ENCODE peak calls at places on chromosome 4, in seven cellular contexts. G is K562; L is fibroblast of lung; W is fibroblast of pulmonary artery; K is CD8-positive, alpha-beta memory T cell; N is AG10803; I is GM12865. Q is an unnamed sample.

GRCh38 chr4:121213940-121214339 is 49.8 kb upstream of the TNIP3 start:
- DNase-seq in G (no peak), L (no peak), W (no peak), K (no peak), N (no peak), I (no peak), Q (no peak)

GRCh38 chr4:5816101-5816500 is 76.8 kb downstream of the CRMP1 start:
- DNase-seq in G (no peak), L (no peak), W (no peak), K (no peak), N (no peak), I (no peak), Q (no peak)

GRCh38 chr4:73901031-73901430 is 31.8 kb downstream of the CXCL1 start:
- DNase-seq in G (peak; percentile 35), L (peak; percentile 72), W (no peak), K (no peak), N (peak; percentile 94), I (no peak), Q (peak; percentile 61)

GRCh38 chr4:40530961-40531635 is 98.6 kb downstream of the RBM47 start:
- DNase-seq in G (peak; percentile 90), L (no peak), W (no peak), K (no peak), N (no peak), I (no peak), Q (no peak)

GRCh38 chr4:2361366-2362285 is 56.8 kb downstream of the ZFYVE28 start:
- DNase-seq in G (peak; percentile 29), L (no peak), W (no peak), K (no peak), N (no peak), I (no peak), Q (no peak)

GRCh38 chr4:103075894-103076776 is at the start of gene SLC9B2:
- DNase-seq in G (peak; percentile 79), L (peak; percentile 70), W (peak; percentile 68), K (peak; percentile 84), N (peak; percentile 70), I (peak; percentile 73), Q (peak; percentile 84)

GRCh38 chr4:137370206-137370633 is 162.1 kb downstream of the PCDH18 start:
- DNase-seq in G (no peak), L (peak; percentile 84), W (peak; percentile 65), K (no peak), N (peak; percentile 75), I (no peak), Q (peak; percentile 71)

GRCh38 chr4:156870166-156870565 is 101.4 kb downstream of the PDGFC start:
- DNase-seq in G (no peak), L (peak; percentile 67), W (peak; percentile 52), K (no peak), N (peak; percentile 54), I (no peak), Q (peak; percentile 15)

GRCh38 chr4:185912779-185913178 is 100.8 kb upstream of the SORBS2 start:
- DNase-seq in G (no peak), L (no peak), W (no peak), K (no peak), N (peak; percentile 54), I (no peak), Q (peak; percentile 9)

DNA sequence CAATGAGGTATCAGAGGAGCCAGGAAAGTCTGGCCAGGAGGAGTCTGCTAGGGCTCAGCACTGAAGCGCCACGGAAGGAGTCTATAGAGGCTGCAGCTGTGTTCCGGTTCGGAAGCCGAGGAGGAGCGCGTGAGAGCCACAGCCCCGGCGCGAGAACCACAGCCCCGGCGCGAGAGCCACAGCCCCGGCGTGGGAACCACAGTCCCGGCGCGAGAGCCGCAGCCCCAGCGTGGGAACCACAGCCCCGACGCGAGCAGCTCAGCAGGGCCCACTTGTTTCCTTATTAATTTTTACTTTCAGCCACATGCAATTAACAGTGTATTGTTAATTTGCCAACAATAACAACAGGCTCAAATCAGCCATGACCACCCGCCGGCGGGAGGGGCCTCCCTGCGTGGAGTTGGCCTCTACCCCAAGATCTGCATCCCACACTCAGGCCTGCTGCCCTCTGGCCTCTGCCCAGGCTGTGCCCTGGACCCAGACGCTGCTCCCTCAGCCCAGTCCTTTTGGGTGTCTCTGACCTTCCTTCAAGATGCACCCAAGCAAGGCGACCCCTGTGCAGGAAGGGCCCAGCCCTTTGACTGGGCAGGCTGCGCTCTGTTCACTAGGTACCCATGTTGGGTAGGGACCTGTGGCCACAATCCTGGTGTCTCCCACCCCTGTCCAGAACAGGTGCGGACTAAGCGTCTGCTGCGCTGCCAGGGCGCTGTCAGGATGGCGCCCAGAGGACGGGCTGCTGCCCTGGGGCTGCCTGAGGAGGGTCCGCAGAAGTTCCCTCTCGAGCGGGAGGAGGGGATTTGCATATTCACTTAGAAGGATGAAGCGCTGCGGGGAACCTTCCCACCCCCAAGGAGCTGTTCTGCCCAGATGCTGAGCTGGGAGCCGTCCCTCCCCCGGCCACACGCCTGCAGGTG is 113.8 kb downstream of the ADRA2C start:
- DNase-seq in G (no peak), L (no peak), W (no peak), K (peak; percentile 54), N (peak; percentile 10), I (no peak), Q (no peak)
- H3K4me3 ChIP-seq in G (no peak overlapping the region), L (no peak overlapping the region), W (no peak overlapping the region), K (peak overlapping the region; percentile 54), N (no peak overlapping the region), I (no peak overlapping the region), Q (no peak overlapping the region)

GRCh38 chr4:56656346-56656643 is 24.8 kb downstream of the HOPX start:
- DNase-seq in G (no peak), L (peak; percentile 39), W (no peak), K (peak; percentile 68), N (no peak), I (peak; percentile 18), Q (no peak)
- H3K4me3 ChIP-seq in G (no peak overlapping the region), L (peak overlapping the region; percentile 42), W (peak overlapping the region; percentile 52), K (peak overlapping the region; percentile 50), N (no peak overlapping the region), I (no peak overlapping the region), Q (no peak overlapping the region)

GRCh38 chr4:55123791-55124190 is 1.6 kb downstream of the KDR start:
- DNase-seq in G (no peak), L (no peak), W (no peak), K (no peak), N (no peak), I (no peak), Q (no peak)
- H3K4me3 ChIP-seq in G (no peak overlapping the region), L (no peak overlapping the region), W (peak overlapping the region; percentile 92), K (no peak overlapping the region), N (no peak overlapping the region), I (no peak overlapping the region), Q (no peak overlapping the region)

DNA sequence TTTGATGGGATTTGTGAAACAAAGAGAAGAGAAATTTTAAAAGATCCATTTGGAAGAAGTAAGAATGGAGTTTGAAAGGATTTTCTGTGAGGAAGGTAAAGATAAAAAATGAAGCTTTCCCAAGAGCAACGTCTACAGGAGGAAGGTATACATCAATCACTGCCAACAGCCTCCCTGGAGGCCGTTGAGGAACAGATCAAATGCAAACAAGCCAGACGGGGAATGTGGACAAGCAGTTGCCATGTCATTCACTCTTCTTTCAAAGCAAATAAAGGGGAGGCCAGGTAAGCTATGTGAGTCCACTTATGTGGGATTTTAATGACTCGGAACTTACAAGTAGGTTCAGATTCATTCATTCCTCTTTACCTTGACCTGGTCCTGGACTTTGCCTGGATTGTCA is 1020.5 kb upstream of the AGA start:
- DNase-seq in G (no peak), L (no peak), W (no peak), K (no peak), N (no peak), I (no peak), Q (no peak)
- H3K4me3 ChIP-seq in G (no peak overlapping the region), L (no peak overlapping the region), W (no peak overlapping the region), K (no peak overlapping the region), N (no peak overlapping the region), I (no peak overlapping the region), Q (no peak overlapping the region)

Q was measured in foreskin fibroblast.